ENCODE peak calls at places on chromosomes 13 and 19, in six cellular contexts. T, Q, I, X, J and H are unnamed samples.

GRCh38 chr13:25771641-25772478 is 280.0 kb downstream of the SHISA2 start:
- DNase-seq in T (peak), Q (no peak), I (no peak), X (no peak), J (no peak), H (no peak)

GRCh38 chr13:108193806-108194205 is 21.5 kb downstream of the LIG4 start:
- DNase-seq in T (no peak), Q (no peak), I (no peak), X (no peak), J (no peak), H (no peak)

GRCh38 chr13:45492538-45492937 is 27.8 kb downstream of the COG3 start:
- DNase-seq in T (no peak), Q (no peak), I (no peak), X (no peak), J (no peak), H (no peak)

GRCh38 chr13:41465215-41465907 is 8.0 kb downstream of the RGCC start:
- DNase-seq in T (no peak), Q (peak), I (no peak), X (no peak), J (no peak), H (peak)

GRCh38 chr19:4817467-4818277 is 13.8 kb downstream of the TICAM1 start:
- DNase-seq in T (peak), Q (no peak), I (no peak), X (no peak), J (no peak), H (no peak)

GRCh38 chr19:42480335-42481095 is 37.8 kb upstream of the CXCL17 start:
- DNase-seq in T (no peak), Q (peak), I (no peak), X (no peak), J (no peak), H (no peak)

GRCh38 chr19:14432817-14433453 is at the start of gene PKN1:
- DNase-seq in T (peak), Q (peak), I (peak), X (peak), J (no peak), H (peak)

GRCh38 chr19:54035215-54036178 is 28.2 kb downstream of the VSTM1 start:
- DNase-seq in T (peak), Q (peak), I (peak), X (no peak), J (no peak), H (no peak)

GRCh38 chr13:106133025-106133424 is 402.4 kb downstream of the EFNB2 start:
- DNase-seq in T (no peak), Q (peak), I (no peak), X (no peak), J (no peak), H (no peak)

GRCh38 chr13:66210677-66211076 is 1019.5 kb downstream of the PCDH9 start:
- DNase-seq in T (no peak), Q (peak), I (no peak), X (no peak), J (peak), H (no peak)

GRCh38 chr13:98459171-98459681 is 117.7 kb downstream of the STK24 start:
- DNase-seq in T (no peak), Q (no peak), I (no peak), X (no peak), J (no peak), H (no peak)

GRCh38 chr19:44725251-44725650 is 23.3 kb upstream of the BCL3 start:
- DNase-seq in T (peak), Q (no peak), I (no peak), X (no peak), J (no peak), H (no peak)

GRCh38 chr19:29277107-29277506 is 64.2 kb upstream of the UQCRFS1 start:
- DNase-seq in T (peak), Q (no peak), I (peak), X (no peak), J (no peak), H (peak)

GRCh38 chr19:30522359-30522758 is 150.2 kb downstream of the ZNF536 start:
- DNase-seq in T (peak), Q (no peak), I (no peak), X (no peak), J (no peak), H (no peak)

GRCh38 chr13:67086260-67086659 is 143.9 kb downstream of the PCDH9 start:
- DNase-seq in T (no peak), Q (no peak), I (no peak), X (no peak), J (no peak), H (no peak)

GRCh38 chr13:58773280-58773859 is 1141.8 kb downstream of the PCDH17 start:
- DNase-seq in T (no peak), Q (no peak), I (no peak), X (no peak), J (no peak), H (no peak)

GRCh38 chr13:51322826-51323225 is 16.7 kb upstream of the SERPINE3 start:
- DNase-seq in T (no peak), Q (no peak), I (no peak), X (no peak), J (no peak), H (no peak)

GRCh38 chr19:31518216-31518615 is 169.0 kb upstream of the TSHZ3 start:
- DNase-seq in T (no peak), Q (no peak), I (no peak), X (no peak), J (no peak), H (no peak)

GRCh38 chr19:45953676-45954075 is 20.0 kb downstream of the NOVA2 start:
- DNase-seq in T (no peak), Q (no peak), I (no peak), X (no peak), J (no peak), H (no peak)

GRCh38 chr13:98014766-98015165 is 61.3 kb downstream of the IPO5 start:
- DNase-seq in T (no peak), Q (peak), I (no peak), X (no peak), J (no peak), H (no peak)

GRCh38 chr19:12952488-12953455 is 4.3 kb downstream of the GADD45GIP1 start:
- DNase-seq in T (no peak), Q (peak), I (no peak), X (peak), J (no peak), H (no peak)

GRCh38 chr19:18205180-18205915 is 1.5 kb upstream of the RAB3A start:
- DNase-seq in T (peak), Q (peak), I (peak), X (peak), J (no peak), H (peak)

GRCh38 chr19:678791-679388 is 2.7 kb downstream of the FSTL3 start:
- DNase-seq in T (no peak), Q (no peak), I (no peak), X (no peak), J (no peak), H (no peak)

GRCh38 chr19:7979011-7979410 is 26.4 kb downstream of the ELAVL1 start:
- DNase-seq in T (no peak), Q (no peak), I (no peak), X (no peak), J (no peak), H (no peak)

GRCh38 chr13:83753912-83754624 is 128.2 kb downstream of the SLITRK1 start:
- DNase-seq in T (no peak), Q (no peak), I (no peak), X (no peak), J (no peak), H (no peak)

GRCh38 chr19:3785938-3786824 is at the start of gene MATK:
- DNase-seq in T (peak), Q (no peak), I (peak), X (peak), J (no peak), H (no peak)

GRCh38 chr13:50915562-50915961 is 6.0 kb downstream of the RNASEH2B start:
- DNase-seq in T (peak), Q (no peak), I (peak), X (no peak), J (no peak), H (peak)

GRCh38 chr13:24203726-24204295 is 43.3 kb downstream of the SPATA13 start:
- DNase-seq in T (no peak), Q (no peak), I (no peak), X (no peak), J (no peak), H (peak)

GRCh38 chr19:6997679-6998445 is 23.4 kb downstream of the MBD3L2B start:
- DNase-seq in T (no peak), Q (peak), I (no peak), X (no peak), J (no peak), H (no peak)

GRCh38 chr13:110136660-110137585 is 170.0 kb downstream of the COL4A1 start:
- DNase-seq in T (peak), Q (no peak), I (peak), X (no peak), J (no peak), H (no peak)

GRCh38 chr13:110138700-110139036 is 168.3 kb downstream of the COL4A1 start:
- DNase-seq in T (no peak), Q (no peak), I (no peak), X (peak), J (no peak), H (no peak)

GRCh38 chr13:110135977-110136597 is 170.9 kb downstream of the COL4A1 start:
- DNase-seq in T (no peak), Q (no peak), I (no peak), X (no peak), J (no peak), H (no peak)

GRCh38 chr13:110138009-110138699 is 168.8 kb downstream of the COL4A1 start:
- DNase-seq in T (peak), Q (peak), I (peak), X (peak), J (peak), H (peak)

DNA sequence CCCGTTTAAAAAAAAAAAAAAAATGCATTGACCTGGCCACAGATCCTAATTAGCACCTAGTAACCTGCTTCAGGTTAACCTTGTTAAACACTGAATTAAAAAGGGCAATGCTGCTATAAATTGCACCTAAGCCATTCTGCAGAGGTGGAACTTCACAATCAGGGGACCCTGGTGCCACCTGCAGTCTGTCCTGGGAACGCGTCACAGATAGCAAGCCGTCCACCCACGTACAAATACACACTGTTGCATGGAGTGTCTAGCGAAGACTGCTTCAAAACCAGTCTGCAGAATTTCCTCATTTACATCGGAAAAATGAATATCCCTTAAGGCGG is 169.3 kb downstream of the COL4A1 start:
- DNase-seq in T (no peak), Q (peak), I (peak), X (peak), J (peak), H (peak)
- TF ChIP-seq EZH2phosphoT487 in T (no peak), Q (no peak), I (no peak), X (no peak), J (no peak), H (no peak)

GRCh38 chr13:27869436-27870090 is 50.2 kb upstream of the PDX1 start:
- DNase-seq in T (no peak), Q (no peak), I (no peak), X (no peak), J (no peak), H (no peak)

DNA sequence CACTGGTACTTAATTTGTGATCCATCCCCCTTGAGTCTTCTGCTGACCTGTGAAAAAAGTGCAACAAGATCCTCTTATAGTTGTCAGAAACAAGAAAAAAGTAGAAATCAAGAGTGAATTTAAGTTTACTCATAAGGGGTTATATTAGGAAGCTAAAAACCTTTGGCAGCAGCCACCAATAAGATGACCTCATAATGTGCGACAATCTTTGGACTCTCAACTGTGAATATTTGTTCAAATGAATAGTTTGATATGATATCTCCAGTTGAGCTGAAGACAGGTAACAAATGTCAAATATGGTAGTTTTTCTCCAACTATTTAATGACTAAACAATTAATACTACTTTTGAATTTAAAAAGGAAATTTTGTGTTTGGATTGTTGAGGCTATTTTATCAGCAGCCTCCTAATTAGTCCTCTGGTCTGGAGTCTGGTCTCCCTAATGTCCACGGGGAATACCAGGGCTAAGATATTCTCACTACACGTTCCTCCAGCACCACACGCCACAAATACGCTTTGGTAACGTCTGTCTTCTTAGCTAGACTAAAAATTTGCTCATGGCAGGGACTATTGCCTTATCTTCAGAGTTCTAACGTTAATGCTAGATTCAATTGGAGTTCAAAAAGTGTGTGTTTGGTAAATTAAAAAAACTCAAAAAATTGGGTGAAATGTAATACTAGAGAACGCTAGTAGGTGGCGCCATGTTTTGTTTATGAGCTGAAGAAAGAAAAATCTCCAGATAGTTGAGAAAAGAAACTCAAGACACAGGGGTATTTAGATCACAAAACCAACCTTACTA is 51.0 kb upstream of the PDX1 start:
- DNase-seq in T (peak), Q (peak), I (peak), X (no peak), J (peak), H (peak)
- H3K27ac ChIP-seq in T (no peak), Q (no peak), I (no peak), X (no peak), J (no peak), H (no peak)

GRCh38 chr19:50719119-50719435 is 525 bp downstream of the SHANK1 start:
- DNase-seq in T (no peak), Q (no peak), I (no peak), X (no peak), J (no peak), H (no peak)
- TF ChIP-seq EZH2phosphoT487 in T (no peak), Q (no peak), I (no peak), X (no peak), J (no peak), H (no peak)

GRCh38 chr13:68481130-68481529 is 1251.0 kb upstream of the PCDH9 start:
- DNase-seq in T (no peak), Q (no peak), I (no peak), X (no peak), J (no peak), H (no peak)
- H3K27ac ChIP-seq in T (no peak), Q (no peak), I (no peak), X (no peak), J (no peak), H (no peak)

GRCh38 chr13:111976474-111977183 is 90.3 kb upstream of the SOX1 start:
- DNase-seq in T (no peak), Q (no peak), I (no peak), X (peak), J (no peak), H (no peak)

GRCh38 chr13:111974065-111974640 is 92.8 kb upstream of the SOX1 start:
- DNase-seq in T (no peak), Q (no peak), I (no peak), X (no peak), J (no peak), H (no peak)

GRCh38 chr13:111975539-111976473 is 91.1 kb upstream of the SOX1 start:
- DNase-seq in T (no peak), Q (no peak), I (no peak), X (peak), J (no peak), H (no peak)

GRCh38 chr13:111978536-111978935 is 88.4 kb upstream of the SOX1 start:
- DNase-seq in T (no peak), Q (no peak), I (no peak), X (no peak), J (no peak), H (no peak)

GRCh38 chr13:111977184-111977516 is 89.8 kb upstream of the SOX1 start:
- DNase-seq in T (no peak), Q (no peak), I (peak), X (no peak), J (no peak), H (no peak)
- TF ChIP-seq EZH2phosphoT487 in T (no peak), Q (no peak), I (no peak), X (no peak), J (no peak), H (no peak)

GRCh38 chr19:41332000-41332399 is 21.7 kb downstream of the TGFB1 start:
- DNase-seq in T (no peak), Q (no peak), I (no peak), X (no peak), J (no peak), H (no peak)

GRCh38 chr19:41335467-41335866 is 18.3 kb downstream of the TGFB1 start:
- DNase-seq in T (no peak), Q (no peak), I (no peak), X (no peak), J (no peak), H (no peak)

GRCh38 chr19:41330946-41331678 is 21.1 kb downstream of the CCDC97 start:
- DNase-seq in T (peak), Q (no peak), I (no peak), X (peak), J (no peak), H (no peak)

GRCh38 chr19:41332468-41332867 is 21.3 kb downstream of the TGFB1 start:
- DNase-seq in T (no peak), Q (no peak), I (no peak), X (no peak), J (no peak), H (no peak)

GRCh38 chr19:41334793-41335192 is 18.9 kb downstream of the TGFB1 start:
- DNase-seq in T (no peak), Q (no peak), I (no peak), X (no peak), J (no peak), H (no peak)
- H3K27ac ChIP-seq in T (no peak), Q (no peak), I (no peak), X (no peak), J (no peak), H (no peak)